ENCODE peak calls at places on chromosomes 7 and 10, in seven cellular contexts. J, U, D, X, O, R and I are unnamed samples.

GRCh38 chr7:51009716-51010496 is 227.2 kb upstream of the GRB10 start:
- DNase-seq in X (peak; percentile 44), U (no peak), O (no peak), D (no peak), R (no peak), J (peak; percentile 28), I (no peak)

GRCh38 chr7:108824840-108825540 is 255.3 kb downstream of the DNAJB9 start:
- DNase-seq in X (peak; percentile 63), D (no peak), U (no peak), R (peak; percentile 50), O (no peak), J (peak; percentile 16), I (peak; percentile 34)

GRCh38 chr7:70545214-70545613 is 586.7 kb upstream of the GALNT17 start:
- DNase-seq in D (no peak), U (no peak), J (no peak), R (no peak), X (no peak), O (no peak), I (no peak)

GRCh38 chr10:33680036-33680435 is 345.6 kb upstream of the NRP1 start:
- DNase-seq in R (no peak), D (no peak), U (no peak), O (no peak), J (no peak), X (no peak), I (no peak)

GRCh38 chr7:113198226-113198625 is 79.9 kb upstream of the SMIM30 start:
- DNase-seq in D (no peak), J (no peak), O (no peak), R (no peak), U (no peak), X (peak; percentile 34), I (no peak)

GRCh38 chr10:49050338-49050737 is 65.0 kb downstream of the VSTM4 start:
- DNase-seq in X (no peak), U (no peak), R (no peak), D (no peak), O (no peak), J (peak; percentile 50), I (no peak)

GRCh38 chr7:105015631-105015965 is 1.6 kb downstream of the KMT2E start:
- DNase-seq in O (no peak), D (no peak), U (no peak), X (peak; percentile 67), R (peak; percentile 60), J (peak; percentile 41), I (no peak)

GRCh38 chr10:46091080-46091833 is 45.2 kb upstream of the MSMB start:
- DNase-seq in J (no peak), R (no peak), O (no peak), U (no peak), D (no peak), X (no peak), I (no peak)

GRCh38 chr10:6406220-6407033 is 173.6 kb downstream of the PRKCQ start:
- DNase-seq in J (peak; percentile 37), O (peak; percentile 7), U (no peak), D (no peak), X (no peak), R (peak; percentile 18), I (no peak)

GRCh38 chr7:115561341-115562110 is 469.0 kb downstream of the TFEC start:
- DNase-seq in R (peak; percentile 56), D (no peak), X (peak; percentile 9), O (no peak), U (no peak), J (peak; percentile 79), I (no peak)

GRCh38 chr7:129163875-129164544 is 19.5 kb downstream of the TSPAN33 start:
- DNase-seq in O (no peak), U (no peak), R (peak; percentile 66), D (no peak), J (peak; percentile 76), X (peak; percentile 51), I (no peak)

GRCh38 chr7:97798036-97799019 is 66.4 kb downstream of the TAC1 start:
- DNase-seq in U (no peak), D (no peak), J (no peak), R (no peak), X (no peak), O (no peak), I (no peak)

GRCh38 chr7:112422842-112423496 is 27.3 kb upstream of the IFRD1 start:
- DNase-seq in X (peak; percentile 97), U (peak; percentile 60), D (peak; percentile 20), R (peak; percentile 70), J (peak; percentile 81), O (peak; percentile 88), I (peak; percentile 83)

GRCh38 chr7:79789584-79790345 is 336.3 kb upstream of the MAGI2 start:
- DNase-seq in O (no peak), X (no peak), R (no peak), U (no peak), J (peak; percentile 68), D (no peak), I (no peak)

GRCh38 chr10:116779076-116779687 is 36.8 kb upstream of the HSPA12A start:
- DNase-seq in D (no peak), O (no peak), X (no peak), R (no peak), U (no peak), J (peak; percentile 57), I (no peak)

GRCh38 chr10:96292971-96293909 is 11.0 kb upstream of the DNTT start:
- DNase-seq in R (peak; percentile 50), X (peak; percentile 63), J (peak; percentile 46), D (peak; percentile 33), U (no peak), O (no peak), I (no peak)

GRCh38 chr7:127114739-127115265 is 137.9 kb downstream of the GRM8 start:
- DNase-seq in X (peak; percentile 10), U (no peak), D (no peak), J (no peak), R (no peak), O (no peak), I (no peak)

GRCh38 chr7:127123220-127123619 is 129.5 kb downstream of the GRM8 start:
- DNase-seq in J (no peak), X (no peak), D (no peak), O (no peak), U (no peak), R (no peak), I (no peak)

DNA sequence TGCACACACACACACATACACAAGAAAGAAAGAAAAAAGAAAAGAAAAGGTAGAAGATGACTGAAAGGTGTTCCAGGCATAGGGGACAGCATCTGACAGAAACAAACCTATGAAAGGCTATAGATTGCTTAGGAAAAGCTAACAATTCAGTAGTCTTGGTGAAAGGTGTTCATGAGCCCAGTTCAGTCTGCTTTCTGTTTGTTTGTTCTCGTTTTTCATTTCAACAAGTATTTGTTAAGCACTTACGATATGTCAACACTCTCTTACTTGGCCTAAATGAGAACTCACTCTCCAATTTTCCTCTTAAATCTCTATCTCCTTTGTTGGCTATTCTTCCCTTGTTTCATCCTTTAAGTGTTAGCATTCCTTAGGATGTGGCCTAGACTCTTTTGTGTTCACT is 133.2 kb downstream of the GRM8 start:
- DNase-seq in D (no peak), J (no peak), X (no peak), R (no peak), U (no peak), O (no peak), I (no peak)
- H3K23ac ChIP-seq in D (no peak overlapping the region), J (no peak overlapping the region), X (no peak overlapping the region), R (no peak overlapping the region), U (no peak overlapping the region), O (no peak overlapping the region), I (no peak overlapping the region)

DNA sequence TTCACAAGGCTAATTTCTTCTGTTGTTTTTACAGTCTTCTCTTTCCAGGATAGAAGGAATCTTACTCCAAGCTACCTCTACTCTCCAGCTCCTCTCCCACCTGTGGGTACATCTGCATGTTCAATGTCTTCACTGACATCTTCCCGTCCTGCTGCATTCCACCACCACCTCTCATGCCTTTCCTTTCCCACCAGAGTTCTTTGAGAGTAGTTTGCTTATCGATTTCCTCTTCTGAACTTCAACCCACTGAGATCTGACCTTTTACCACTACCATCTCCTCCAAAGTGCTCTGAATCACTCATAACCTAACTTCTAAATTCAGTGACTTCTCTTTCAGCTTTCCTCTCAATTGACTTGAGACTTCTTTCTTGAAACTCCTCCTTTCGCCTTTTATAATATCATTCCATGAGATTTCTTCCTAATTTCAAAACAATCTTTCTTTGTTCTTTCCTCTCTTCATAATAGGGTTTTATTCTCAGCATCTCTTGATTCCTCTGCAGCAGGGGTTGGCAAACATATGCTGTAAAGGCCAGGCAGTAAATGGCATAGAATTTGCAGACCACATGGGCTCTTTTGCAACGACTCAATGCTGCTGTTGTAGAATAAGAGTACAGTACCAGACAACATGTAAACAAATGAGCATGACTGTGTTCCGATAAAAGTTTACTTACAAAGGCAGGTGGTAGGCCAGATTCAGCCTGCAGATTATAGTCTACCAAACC is 22.1 kb downstream of the ACSL5 start:
- DNase-seq in J (peak; percentile 5), O (peak; percentile 42), X (no peak), R (peak; percentile 20), D (no peak), U (no peak), I (no peak)
- H3K23ac ChIP-seq in J (no peak overlapping the region), O (no peak overlapping the region), X (no peak overlapping the region), R (no peak overlapping the region), D (no peak overlapping the region), U (no peak overlapping the region), I (no peak overlapping the region)

GRCh38 chr7:131840291-131840690 is 283.9 kb upstream of the PODXL start:
- DNase-seq in D (no peak), J (no peak), U (no peak), X (peak; percentile 56), R (no peak), O (no peak), I (no peak)
- H3K23ac ChIP-seq in D (no peak overlapping the region), J (no peak overlapping the region), U (no peak overlapping the region), X (no peak overlapping the region), R (no peak overlapping the region), O (no peak overlapping the region), I (no peak overlapping the region)

GRCh38 chr10:15310776-15311175 is 60.3 kb downstream of the FAM171A1 start:
- DNase-seq in X (no peak), J (no peak), U (no peak), R (no peak), D (no peak), O (no peak), I (no peak)

GRCh38 chr10:15311249-15311884 is 59.7 kb downstream of the FAM171A1 start:
- DNase-seq in X (no peak), J (no peak), U (no peak), D (no peak), O (no peak), R (no peak), I (no peak)

GRCh38 chr10:15313844-15314243 is 57.2 kb downstream of the FAM171A1 start:
- DNase-seq in U (no peak), O (no peak), X (peak; percentile 67), J (no peak), D (no peak), R (peak; percentile 71), I (no peak)

GRCh38 chr10:15313034-15313433 is 58.1 kb downstream of the FAM171A1 start:
- DNase-seq in J (no peak), U (no peak), D (no peak), O (no peak), X (no peak), R (peak; percentile 34), I (no peak)

GRCh38 chr10:15311885-15312280 is 59.2 kb downstream of the FAM171A1 start:
- DNase-seq in D (no peak), O (no peak), U (no peak), J (no peak), X (no peak), R (no peak), I (no peak)
- H3K23ac ChIP-seq in D (no peak overlapping the region), O (no peak overlapping the region), U (no peak overlapping the region), J (no peak overlapping the region), X (no peak overlapping the region), R (no peak overlapping the region), I (no peak overlapping the region)